ENCODE peak calls at places on chromosome 13, in six cellular contexts. V is neuronal stem cell, X is mesenchymal stem cell, N is IMR-90, F is trophoblast cell, Y is H1. T is an unnamed sample.

GRCh38 chr13:80141114-80141849 is 199.6 kb downstream of the SPRY2 start:
- DNase-seq in V (no peak), X (peak), N (peak), F (no peak), Y (no peak), T (peak)

GRCh38 chr13:24127116-24127631 is 33.3 kb upstream of the SPATA13 start:
- DNase-seq in V (no peak), X (peak), N (peak), F (peak), Y (no peak), T (no peak)

GRCh38 chr13:20177049-20177831 is 15.5 kb downstream of the GJB2 start:
- DNase-seq in V (no peak), X (no peak), N (no peak), F (no peak), Y (no peak), T (no peak)

GRCh38 chr13:110618167-110618566 is 2.8 kb downstream of the NAXD start:
- DNase-seq in V (no peak), X (peak), N (no peak), F (no peak), Y (no peak), T (peak)

GRCh38 chr13:51453308-51453958 is 597 bp upstream of the INTS6 start:
- DNase-seq in V (no peak), X (peak), N (no peak), F (no peak), Y (no peak), T (no peak)

GRCh38 chr13:35471466-35472307 is 4.8 kb downstream of the MAB21L1 start:
- DNase-seq in V (peak), X (peak), N (no peak), F (no peak), Y (no peak), T (peak)

GRCh38 chr13:93224545-93224944 is 2.1 kb upstream of the GPC6 start:
- DNase-seq in V (peak), X (peak), N (peak), F (no peak), Y (no peak), T (peak)

GRCh38 chr13:77810430-77810829 is 108.2 kb downstream of the EDNRB start:
- DNase-seq in V (no peak), X (peak), N (peak), F (peak), Y (no peak), T (peak)

GRCh38 chr13:22837980-22838615 is 342.7 kb upstream of the SGCG start:
- DNase-seq in V (no peak), X (no peak), N (no peak), F (no peak), Y (no peak), T (no peak)

GRCh38 chr13:31151837-31152236 is 9.9 kb downstream of the HSPH1 start:
- DNase-seq in V (no peak), X (no peak), N (no peak), F (no peak), Y (no peak), T (no peak)

GRCh38 chr13:25752957-25753540 is 298.8 kb downstream of the SHISA2 start:
- DNase-seq in V (no peak), X (peak), N (peak), F (no peak), Y (no peak), T (no peak)

GRCh38 chr13:109666656-109667448 is 119.5 kb downstream of the IRS2 start:
- DNase-seq in V (no peak), X (peak), N (peak), F (peak), Y (no peak), T (peak)

GRCh38 chr13:61128850-61129645 is 286.6 kb downstream of the PCDH20 start:
- DNase-seq in V (no peak), X (no peak), N (no peak), F (no peak), Y (no peak), T (peak)

GRCh38 chr13:31377946-31378345 is 178.2 kb downstream of the B3GLCT start:
- DNase-seq in V (no peak), X (no peak), N (no peak), F (no peak), Y (no peak), T (no peak)

GRCh38 chr13:23609414-23610186 is 39.4 kb downstream of the TNFRSF19 start:
- DNase-seq in V (no peak), X (peak), N (peak), F (no peak), Y (no peak), T (no peak)

GRCh38 chr13:61760102-61760501 is 344.5 kb upstream of the PCDH20 start:
- DNase-seq in V (no peak), X (no peak), N (no peak), F (no peak), Y (no peak), T (no peak)

GRCh38 chr13:71477735-71478134 is 389.3 kb downstream of the DACH1 start:
- DNase-seq in V (no peak), X (no peak), N (no peak), F (peak), Y (no peak), T (peak)

GRCh38 chr13:108629988-108630387 is 577 bp downstream of the MYO16 start:
- DNase-seq in V (no peak), X (no peak), N (no peak), F (no peak), Y (no peak), T (no peak)

GRCh38 chr13:20873348-20873747 is 29.2 kb downstream of the XPO4 start:
- DNase-seq in V (peak), X (peak), N (peak), F (no peak), Y (no peak), T (peak)

GRCh38 chr13:62502606-62503005 is 1087.0 kb upstream of the PCDH20 start:
- DNase-seq in V (no peak), X (no peak), N (no peak), F (no peak), Y (no peak), T (no peak)

GRCh38 chr13:19618925-19619324 is 14.5 kb upstream of the MPHOSPH8 start:
- DNase-seq in V (no peak), X (peak), N (peak), F (peak), Y (no peak), T (peak)

GRCh38 chr13:108961542-108962125 is 332.2 kb downstream of the MYO16 start:
- DNase-seq in V (peak), X (peak), N (peak), F (peak), Y (no peak), T (peak)

GRCh38 chr13:73876323-73876722 is 257.9 kb downstream of the KLF12 start:
- DNase-seq in V (no peak), X (no peak), N (no peak), F (no peak), Y (no peak), T (peak)

GRCh38 chr13:29499766-29500165 is 95.7 kb downstream of the SLC7A1 start:
- DNase-seq in V (no peak), X (no peak), N (no peak), F (no peak), Y (no peak), T (no peak)

GRCh38 chr13:75792526-75793187 is 156.5 kb downstream of the LMO7 start:
- DNase-seq in V (no peak), X (peak), N (peak), F (peak), Y (no peak), T (peak)

GRCh38 chr13:31781064-31781463 is 41.7 kb downstream of the RXFP2 start:
- DNase-seq in V (no peak), X (no peak), N (peak), F (no peak), Y (no peak), T (no peak)

GRCh38 chr13:44368599-44369368 is 4.8 kb upstream of the SERP2 start:
- DNase-seq in V (no peak), X (no peak), N (no peak), F (no peak), Y (no peak), T (no peak)

GRCh38 chr13:25771208-25771607 is 280.6 kb downstream of the SHISA2 start:
- DNase-seq in V (no peak), X (peak), N (no peak), F (peak), Y (no peak), T (no peak)

GRCh38 chr13:75610466-75610865 is 25.7 kb upstream of the LMO7 start:
- DNase-seq in V (no peak), X (no peak), N (no peak), F (peak), Y (no peak), T (no peak)

GRCh38 chr13:100100115-100100879 is 11.4 kb downstream of the PCCA start:
- DNase-seq in V (no peak), X (peak), N (peak), F (peak), Y (no peak), T (no peak)

GRCh38 chr13:98504371-98504963 is 72.4 kb downstream of the STK24 start:
- DNase-seq in V (no peak), X (no peak), N (no peak), F (no peak), Y (no peak), T (no peak)

GRCh38 chr13:45596800-45597484 is 18.6 kb downstream of the ERICH6B start:
- DNase-seq in V (no peak), X (no peak), N (no peak), F (no peak), Y (no peak), T (no peak)

GRCh38 chr13:110387451-110388140 is 80.5 kb downstream of the COL4A2 start:
- DNase-seq in V (no peak), X (peak), N (peak), F (peak), Y (no peak), T (peak)

GRCh38 chr13:46660408-46660807 is 107.4 kb downstream of the LRCH1 start:
- DNase-seq in V (no peak), X (no peak), N (no peak), F (no peak), Y (no peak), T (no peak)
- H2AK5ac ChIP-seq in V (no peak), X (no peak), N (no peak), F (no peak), Y (no peak), T (no peak)

DNA sequence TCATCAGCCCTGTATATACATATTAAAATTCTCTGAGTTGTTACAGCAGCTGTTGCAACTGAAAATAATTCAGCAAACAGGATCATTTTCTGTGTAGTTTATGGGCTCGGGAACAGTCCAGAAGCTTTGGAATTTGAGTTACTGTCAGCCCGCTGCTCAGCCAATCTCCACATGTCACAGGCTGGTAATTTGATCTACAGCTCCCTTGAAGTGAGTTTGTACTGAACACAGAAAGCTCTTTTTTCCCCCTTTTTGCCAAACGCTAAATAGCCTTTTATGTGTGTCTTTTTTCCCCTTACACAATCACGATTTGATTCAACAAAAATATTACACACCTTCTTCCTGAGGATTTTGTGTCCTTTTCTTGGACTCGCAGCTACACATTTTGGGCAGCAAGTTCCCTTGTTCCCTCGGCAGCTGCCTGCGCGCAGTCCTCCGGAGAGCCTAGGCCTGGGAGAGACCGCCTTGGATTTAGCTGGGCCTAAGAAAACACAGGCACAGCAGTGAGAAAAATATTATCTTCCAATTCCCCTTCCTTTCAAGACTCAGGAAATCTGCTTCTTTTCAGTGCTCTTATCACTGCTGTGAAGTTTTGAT is 371.4 kb downstream of the KCNRG start:
- DNase-seq in V (peak), X (peak), N (peak), F (no peak), Y (no peak), T (peak)
- H3K4me3 ChIP-seq in V (no peak), X (no peak), N (no peak), F (no peak), Y (no peak), T (no peak)

GRCh38 chr13:114058051-114058867 is 74.2 kb downstream of the RASA3 start:
- DNase-seq in V (no peak), X (no peak), N (no peak), F (no peak), Y (no peak), T (no peak)
- H3K27ac ChIP-seq in V (no peak), X (peak), N (no peak), F (no peak), Y (no peak), T (no peak)

GRCh38 chr13:52882803-52883202 is 34.4 kb upstream of the PCDH8 start:
- DNase-seq in V (no peak), X (no peak), N (no peak), F (no peak), Y (no peak), T (no peak)
- H2AK5ac ChIP-seq in V (no peak), X (no peak), N (no peak), F (no peak), Y (no peak), T (no peak)

DNA sequence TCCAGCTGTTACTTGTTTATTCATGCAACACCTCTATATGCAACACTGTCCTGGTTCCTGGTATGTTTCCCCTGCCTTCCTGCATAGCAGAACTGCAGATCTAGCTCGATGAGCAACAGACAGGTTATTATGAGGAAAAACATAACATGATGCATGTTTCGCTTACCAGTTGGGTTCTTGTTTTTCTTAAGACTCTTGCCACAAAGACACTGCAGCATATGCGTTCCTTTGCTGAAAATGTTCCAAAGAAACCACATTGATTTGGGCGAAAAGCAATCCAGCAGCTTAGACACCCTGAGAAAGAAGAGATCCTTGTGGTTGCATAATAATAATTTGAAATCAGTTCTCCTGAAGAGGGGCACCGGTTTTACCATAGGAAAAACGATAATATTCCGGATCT is 543 bp downstream of the FGF14 start:
- DNase-seq in V (no peak), X (peak), N (no peak), F (no peak), Y (no peak), T (no peak)
- H3K4me3 ChIP-seq in V (peak), X (no peak), N (peak), F (no peak), Y (peak), T (peak)

GRCh38 chr13:52950436-52950960 is 78.1 kb upstream of the OLFM4 start:
- DNase-seq in V (no peak), X (no peak), N (no peak), F (no peak), Y (no peak), T (no peak)
- H3K27ac ChIP-seq in V (no peak), X (no peak), N (no peak), F (no peak), Y (no peak), T (no peak)